ENCODE peak calls at places on chromosomes 1 and 21, in five cellular contexts. Q, C, J, F and B are unnamed samples.

GRCh38 chr21:33042812-33043211 is 17.1 kb downstream of the OLIG2 start:
- DNase-seq in Q (no peak), C (no peak), J (no peak), F (no peak), B (no peak)

GRCh38 chr1:89660086-89660946 is 27.4 kb downstream of the LRRC8C start:
- DNase-seq in Q (no peak), C (no peak), J (no peak), F (no peak), B (no peak)

GRCh38 chr1:212368073-212368484 is 46.6 kb downstream of the PACC1 start:
- DNase-seq in Q (peak), C (no peak), J (no peak), F (peak), B (no peak)

GRCh38 chr1:50474859-50475809 is 51.9 kb upstream of the DMRTA2 start:
- DNase-seq in Q (no peak), C (no peak), J (no peak), F (no peak), B (no peak)

GRCh38 chr1:155322571-155322952 is 1.9 kb downstream of the RUSC1 start:
- DNase-seq in Q (no peak), C (peak), J (peak), F (no peak), B (no peak)

GRCh38 chr1:12184008-12184681 is 17.4 kb downstream of the TNFRSF1B start:
- DNase-seq in Q (no peak), C (peak), J (peak), F (no peak), B (peak)

GRCh38 chr21:24509131-24509530 is 1098.2 kb downstream of the MRPL39 start:
- DNase-seq in Q (no peak), C (no peak), J (no peak), F (no peak), B (no peak)

GRCh38 chr21:36321325-36322082 is 1.5 kb downstream of the MORC3 start:
- DNase-seq in Q (peak), C (no peak), J (no peak), F (no peak), B (no peak)

GRCh38 chr1:225974454-225974853 is 24.7 kb downstream of the SDE2 start:
- DNase-seq in Q (no peak), C (no peak), J (no peak), F (no peak), B (no peak)

GRCh38 chr1:65247419-65248359 is 61.7 kb upstream of the DNAJC6 start:
- DNase-seq in Q (no peak), C (no peak), J (no peak), F (no peak), B (no peak)

GRCh38 chr1:109226078-109226445 is 12.3 kb downstream of the SARS1 start:
- DNase-seq in Q (no peak), C (no peak), J (no peak), F (no peak), B (no peak)

GRCh38 chr1:84168783-84169182 is 24.7 kb downstream of the PRKACB start:
- DNase-seq in Q (no peak), C (no peak), J (no peak), F (no peak), B (no peak)

GRCh38 chr1:2834741-2835564 is 33.5 kb upstream of the TTC34 start:
- DNase-seq in Q (no peak), C (peak), J (peak), F (no peak), B (no peak)

GRCh38 chr1:231949277-231950122 is 322.9 kb downstream of the DISC1 start:
- DNase-seq in Q (no peak), C (no peak), J (no peak), F (no peak), B (peak)

DNA sequence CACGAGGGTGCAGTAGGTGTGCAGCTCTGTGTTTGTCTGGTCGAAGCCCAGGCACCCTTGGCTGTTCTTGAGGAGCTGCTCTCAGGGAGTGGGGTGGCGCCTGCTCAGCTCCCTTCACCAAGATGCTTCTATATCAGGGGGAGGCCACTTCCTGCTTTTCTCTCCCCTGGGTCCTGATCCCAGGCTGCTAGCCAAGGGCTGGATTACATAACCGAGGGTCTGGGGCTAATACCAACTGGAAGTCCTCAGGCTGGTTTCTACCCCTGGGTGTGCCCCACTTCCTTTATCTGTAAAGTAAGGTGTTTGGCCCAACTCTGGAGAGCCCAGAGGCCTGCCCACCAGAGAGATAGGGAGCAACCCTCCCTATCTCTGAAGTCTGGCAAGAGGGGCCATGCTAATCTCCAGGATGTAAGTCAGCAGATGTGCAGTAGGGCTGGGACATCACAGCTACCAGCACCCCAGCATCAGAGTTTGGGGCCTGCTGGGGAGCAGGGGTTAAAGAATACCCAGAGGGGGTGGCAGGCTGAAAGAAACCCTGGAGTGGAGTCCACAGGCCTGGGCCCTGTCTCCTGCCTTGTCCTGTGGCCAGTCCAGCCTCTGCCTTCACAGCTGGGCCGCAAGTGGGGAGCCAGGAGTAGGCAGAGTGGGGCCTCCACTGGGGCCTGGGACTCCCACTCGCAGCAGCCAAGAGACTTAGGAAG is 2.1 kb downstream of the SELENBP1 start:
- DNase-seq in Q (no peak), C (peak), J (peak), F (no peak), B (peak)
- H3K27ac ChIP-seq in Q (no peak), C (peak), J (peak), F (no peak), B (peak)

DNA sequence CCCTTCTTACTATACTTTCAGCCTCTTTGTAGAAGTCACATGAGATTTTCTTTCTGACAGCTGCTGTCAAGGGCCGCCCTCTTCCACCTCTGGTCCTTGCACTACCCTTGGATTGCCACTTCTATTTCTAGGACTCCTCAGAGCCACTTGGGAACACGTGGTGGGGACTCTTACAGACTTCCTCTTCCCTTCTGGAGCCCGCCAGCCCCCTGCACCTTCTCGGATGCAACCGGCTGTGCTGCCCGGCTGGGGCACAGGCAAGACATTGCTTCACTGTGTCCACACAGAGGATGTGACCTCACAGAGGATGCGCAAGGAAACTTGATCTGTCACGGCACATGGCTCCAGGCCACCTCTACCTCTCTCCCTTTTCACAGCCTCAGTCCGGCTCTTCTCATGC is 2.4 kb upstream of the IKBKE start:
- DNase-seq in Q (no peak), C (peak), J (peak), F (no peak), B (no peak)
- H3K4me3 ChIP-seq in Q (no peak), C (no peak), J (no peak), F (no peak), B (no peak)

GRCh38 chr1:85566890-85567289 is 13.7 kb upstream of the CCN1 start:
- DNase-seq in Q (no peak), C (no peak), J (no peak), F (no peak), B (no peak)
- H3K27ac ChIP-seq in Q (no peak), C (no peak), J (peak), F (no peak), B (no peak)

GRCh38 chr1:218426343-218426657 is 81.2 kb downstream of the TGFB2 start:
- DNase-seq in Q (no peak), C (no peak), J (no peak), F (no peak), B (peak)
- H3K4me3 ChIP-seq in Q (no peak), C (no peak), J (no peak), F (no peak), B (no peak)

GRCh38 chr1:6393400-6394187 is at the start of gene ACOT7:
- DNase-seq in Q (peak), C (peak), J (peak), F (peak), B (peak)
- H3K27ac ChIP-seq in Q (peak), C (peak), J (peak), F (peak), B (peak)

GRCh38 chr1:26959270-26959669 is 998 bp downstream of the KDF1 start:
- DNase-seq in Q (no peak), C (no peak), J (no peak), F (no peak), B (no peak)

GRCh38 chr1:26960625-26960966 is 328 bp upstream of the KDF1 start:
- DNase-seq in Q (no peak), C (no peak), J (no peak), F (no peak), B (no peak)

GRCh38 chr1:26961826-26962225 is 1.6 kb upstream of the KDF1 start:
- DNase-seq in Q (no peak), C (no peak), J (no peak), F (no peak), B (no peak)

GRCh38 chr1:26957306-26957705 is 3.0 kb downstream of the KDF1 start:
- DNase-seq in Q (no peak), C (no peak), J (no peak), F (no peak), B (no peak)

DNA sequence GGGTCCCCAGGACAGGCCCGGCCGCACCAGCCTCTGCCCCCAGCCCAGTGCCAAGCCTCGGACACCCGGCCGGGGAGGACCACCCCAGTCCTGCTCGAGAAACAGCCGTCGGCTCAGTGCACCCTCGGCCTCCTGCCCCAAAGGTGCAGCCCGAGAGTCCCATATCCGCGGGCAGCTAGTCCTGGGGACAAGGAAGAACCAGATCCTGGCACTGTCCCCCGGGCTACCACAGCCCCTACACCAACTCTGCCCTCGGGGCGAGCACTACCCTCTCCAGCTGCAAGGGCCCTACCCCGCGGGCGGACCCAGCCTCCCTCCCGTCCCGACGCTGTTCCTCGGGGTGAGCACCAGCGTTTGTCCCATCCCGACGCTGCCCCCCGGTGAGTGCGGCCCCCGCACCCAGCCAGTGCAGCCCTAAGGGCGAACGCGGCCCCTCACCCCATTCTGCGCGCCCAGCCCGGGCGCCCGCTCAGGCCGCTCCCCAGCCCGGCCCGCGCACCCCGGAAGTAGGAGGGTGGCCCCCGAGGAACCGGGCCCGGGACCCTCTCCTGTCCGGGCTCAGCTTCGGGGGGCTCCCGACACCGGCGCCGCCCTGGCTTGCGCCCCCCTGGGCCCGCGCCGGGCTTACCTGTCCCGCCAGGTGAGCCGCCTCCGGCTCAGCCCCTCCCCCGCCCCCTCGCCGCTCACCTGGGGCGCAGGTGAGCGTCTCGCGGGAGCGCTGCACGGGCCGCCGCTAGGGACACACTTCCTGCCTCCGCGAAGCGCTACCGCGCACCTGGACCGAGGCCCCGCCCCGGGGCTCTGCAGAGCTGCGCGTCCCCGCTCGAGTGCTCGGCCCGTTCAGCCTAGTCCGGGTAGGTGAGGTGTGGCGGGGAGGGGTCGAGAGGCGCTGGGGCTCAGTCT is at the start of gene KDF1:
- DNase-seq in Q (peak), C (peak), J (no peak), F (peak), B (no peak)
- H3K4me3 ChIP-seq in Q (peak), C (peak), J (no peak), F (peak), B (peak)